ENCODE peak calls at places on chromosomes 13 and 19, in nine cellular contexts. G, X, J, U, E, M, C, F and K are unnamed samples.
A peak's percentile ranks its signal among the peaks of the same experiment; 100 is the strongest.

GRCh38 chr19:33064117-33064777 is 441 bp downstream of the RHPN2 start:
- DNase-seq in G (peak; percentile 45), C (no peak), J (peak; percentile 53), M (peak; percentile 50), E (peak; percentile 90), F (no peak), U (peak; percentile 73), X (no peak), K (no peak)

GRCh38 chr13:29847501-29847983 is 2.9 kb downstream of the UBL3 start:
- DNase-seq in M (peak; percentile 32), E (no peak), J (peak; percentile 35), U (no peak), X (no peak), C (no peak), G (no peak), F (peak; percentile 42), K (no peak)

GRCh38 chr13:31756346-31756745 is 17.0 kb downstream of the RXFP2 start:
- DNase-seq in M (no peak), G (no peak), X (no peak), U (no peak), J (no peak), E (no peak), C (peak; percentile 82), F (peak; percentile 24), K (peak; percentile 59)

GRCh38 chr19:16457195-16457953 is 14.4 kb downstream of the EPS15L1 start:
- DNase-seq in X (peak; percentile 73), C (peak; percentile 81), M (no peak), F (peak; percentile 50), U (peak; percentile 52), E (no peak), J (peak; percentile 14), G (peak; percentile 76), K (no peak)

GRCh38 chr19:39351537-39352037 is 9.4 kb downstream of the SAMD4B start:
- DNase-seq in C (no peak), E (no peak), G (no peak), M (no peak), U (no peak), F (no peak), X (no peak), J (no peak), K (no peak)

GRCh38 chr13:101346942-101347728 is 69.2 kb downstream of the NALCN start:
- DNase-seq in C (no peak), X (no peak), F (no peak), M (no peak), U (no peak), G (no peak), J (no peak), E (no peak), K (no peak)

GRCh38 chr19:13909430-13909829 is 3.4 kb downstream of the CC2D1A start:
- DNase-seq in E (no peak), M (no peak), C (no peak), J (no peak), X (no peak), G (no peak), F (no peak), U (no peak), K (no peak)

GRCh38 chr19:33670398-33670797 is 48.6 kb downstream of the CHST8 start:
- DNase-seq in U (no peak), J (no peak), X (no peak), G (no peak), C (no peak), F (no peak), E (no peak), M (no peak), K (no peak)

GRCh38 chr13:61466280-61466679 is 50.6 kb upstream of the PCDH20 start:
- DNase-seq in X (no peak), C (no peak), U (no peak), J (peak; percentile 37), G (no peak), F (no peak), M (no peak), E (no peak), K (no peak)
- TF ChIP-seq CTCF in X (no peak), C (no peak), U (no peak), J (no peak), G (no peak), F (no peak), M (no peak), E (no peak), K (no peak)

DNA sequence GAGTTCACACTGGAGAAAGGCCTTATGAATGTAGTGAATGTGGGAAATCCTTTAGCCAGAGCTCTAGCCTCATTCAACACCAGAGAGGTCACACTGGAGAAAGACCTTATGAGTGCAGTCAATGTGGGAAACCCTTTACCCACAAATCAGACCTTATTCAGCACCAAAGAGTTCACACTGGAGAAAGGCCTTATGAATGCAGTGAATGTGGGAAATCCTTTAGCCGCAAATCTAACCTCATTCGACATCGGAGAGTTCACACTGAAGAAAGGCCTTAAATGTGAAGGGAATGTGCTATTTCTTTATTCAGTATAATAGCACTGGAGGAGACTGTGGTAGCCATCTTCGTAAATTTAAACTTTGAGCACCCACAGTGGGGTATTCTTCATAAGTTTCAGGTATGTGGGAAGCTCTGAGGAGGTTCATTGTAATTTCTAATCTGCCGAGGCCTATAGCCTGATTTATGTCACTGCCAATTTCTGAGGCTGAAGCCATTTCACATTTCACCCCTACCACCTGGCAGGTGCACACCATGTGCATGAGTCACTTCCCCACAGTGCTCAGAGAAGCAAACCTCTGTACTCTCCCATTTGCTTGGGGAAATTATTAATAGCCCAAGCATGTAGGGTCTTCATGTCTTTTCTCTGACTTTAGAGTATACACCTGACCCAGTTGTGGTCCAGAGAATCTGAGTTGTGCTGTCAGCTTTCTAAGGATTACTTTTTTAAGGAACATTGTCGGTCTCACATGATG is 6.4 kb downstream of the ZNF551 start:
- DNase-seq in G (no peak), M (no peak), J (no peak), C (no peak), F (no peak), E (no peak), U (no peak), X (no peak), K (no peak)
- H3K9me3 ChIP-seq in G (peaks cover 23% of the 10 kb centered on the region), M (no peaks in the 10 kb centered on the region), J (no peaks in the 10 kb centered on the region), C (peaks cover 18% of the 10 kb centered on the region), F (peaks cover 92% of the 10 kb centered on the region), E (peaks cover 99% of the 10 kb centered on the region), U (peaks cover 100% of the 10 kb centered on the region), X (peaks cover 100% of the 10 kb centered on the region), K (peaks cover 74% of the 10 kb centered on the region)

GRCh38 chr13:21812192-21812626 is 141.3 kb downstream of the FGF9 start:
- DNase-seq in M (no peak), J (peak; percentile 6), C (no peak), X (no peak), G (no peak), F (no peak), E (no peak), U (no peak), K (no peak)

GRCh38 chr13:21813844-21814243 is 143.0 kb downstream of the FGF9 start:
- DNase-seq in M (no peak), X (no peak), E (no peak), C (no peak), G (no peak), F (no peak), U (no peak), J (no peak), K (no peak)

GRCh38 chr13:21817878-21818277 is 147.0 kb downstream of the FGF9 start:
- DNase-seq in F (no peak), G (no peak), E (peak; percentile 73), C (no peak), U (no peak), M (no peak), J (no peak), X (no peak), K (no peak)

DNA sequence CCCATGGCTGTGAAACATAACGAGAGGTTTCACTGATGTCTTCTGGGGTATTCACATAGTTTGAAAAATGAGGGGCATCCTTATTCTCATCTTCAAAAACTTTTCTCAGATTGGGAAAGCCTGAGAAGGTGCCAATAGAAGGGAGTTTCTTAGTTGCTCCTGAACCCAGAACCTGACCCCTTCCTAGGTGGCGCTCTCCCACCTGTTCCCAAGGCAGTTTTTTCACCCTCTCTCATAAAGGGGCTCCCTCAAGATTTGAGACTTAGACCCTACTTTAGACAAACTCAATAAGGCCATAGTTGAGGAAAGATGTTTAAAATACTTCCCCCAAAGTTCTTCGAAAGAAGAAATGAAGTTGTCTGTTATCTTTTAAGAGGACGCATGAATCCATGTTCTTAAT is 142.2 kb downstream of the FGF9 start:
- DNase-seq in G (no peak), M (no peak), J (no peak), U (no peak), F (no peak), X (no peak), C (no peak), E (no peak), K (no peak)
- TF ChIP-seq CTCF in G (no peak), M (no peak), J (no peak), U (no peak), F (no peak), X (no peak), C (no peak), E (no peak), K (no peak)

DNA sequence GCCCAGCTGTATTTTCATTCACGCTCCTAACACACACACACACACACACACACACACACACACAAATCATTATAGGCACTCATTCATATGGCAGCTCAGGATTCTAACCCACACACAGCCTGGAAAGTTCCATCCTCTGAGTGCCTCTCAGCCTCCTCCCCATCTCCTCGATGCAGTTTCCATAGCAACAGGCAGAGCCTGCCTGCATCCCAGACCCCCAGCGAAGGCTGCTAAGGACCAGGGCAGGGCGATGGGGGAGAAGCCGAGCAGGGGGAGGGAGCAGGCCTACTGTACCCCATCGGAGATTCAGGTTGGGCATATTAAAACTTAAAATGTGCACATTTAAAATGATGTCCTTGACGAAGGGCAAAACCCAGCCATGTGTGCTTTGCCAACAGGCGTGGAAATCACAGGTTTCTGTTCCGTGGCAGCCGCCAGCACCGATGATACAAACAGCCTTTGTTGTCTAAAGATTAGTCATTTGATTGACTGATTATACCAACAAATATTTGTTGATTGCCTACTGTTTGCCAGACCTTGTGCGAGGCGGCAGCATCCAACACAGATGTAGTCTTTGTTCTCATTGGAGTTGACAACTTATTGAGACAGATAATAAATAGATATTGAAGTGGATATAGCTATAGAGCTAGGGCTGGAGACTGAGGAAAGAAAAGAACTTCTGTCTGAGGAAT is 43.8 kb upstream of the USP29 start:
- DNase-seq in J (no peak), G (no peak), E (no peak), U (no peak), F (no peak), X (no peak), C (no peak), M (no peak), K (no peak)
- H3K9me3 ChIP-seq in J (no peaks in the 10 kb centered on the region), G (no peaks in the 10 kb centered on the region), E (no peaks in the 10 kb centered on the region), U (peaks cover 6% of the 10 kb centered on the region), F (no peaks in the 10 kb centered on the region), X (no peaks in the 10 kb centered on the region), C (no peaks in the 10 kb centered on the region), M (no peaks in the 10 kb centered on the region), K (peaks cover 65% of the 10 kb centered on the region)

GRCh38 chr19:30227661-30228112 is 144.5 kb upstream of the ZNF536 start:
- DNase-seq in J (peak; percentile 87), C (no peak), G (peak; percentile 59), M (peak; percentile 39), F (no peak), E (peak; percentile 93), U (peak; percentile 57), X (no peak), K (no peak)
- TF ChIP-seq CTCF in J (peak; percentile 37), C (peak; percentile 44), G (no peak), M (peak; percentile 60), F (peak; percentile 57), E (peak; percentile 36), U (peak; percentile 59), X (peak; percentile 8), K (peak; percentile 27)

DNA sequence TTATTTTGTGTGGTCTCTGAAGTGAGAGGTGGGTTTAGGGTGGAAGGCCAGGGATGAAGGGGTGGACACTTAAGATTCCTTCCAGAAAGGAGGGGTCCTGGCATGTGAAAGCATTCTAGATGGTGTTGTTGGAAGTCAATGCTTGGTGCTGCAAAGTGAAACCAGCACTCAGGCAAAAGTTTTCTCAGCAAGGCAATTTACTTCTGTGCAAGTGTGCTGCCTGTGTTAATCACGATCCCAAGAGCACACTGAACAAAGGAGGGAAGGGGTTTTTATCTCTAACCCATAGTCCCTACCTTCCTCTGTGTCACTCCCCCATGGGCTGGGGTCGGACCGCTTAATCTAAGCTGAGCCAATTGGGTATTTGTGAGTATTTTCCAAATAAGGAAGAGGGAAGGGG is 1.3 kb downstream of the ZNF134 start:
- DNase-seq in G (no peak), M (no peak), X (no peak), F (no peak), J (no peak), C (no peak), E (no peak), U (no peak), K (no peak)
- H3K9me3 ChIP-seq in G (peaks cover 23% of the 10 kb centered on the region), M (peaks cover 7% of the 10 kb centered on the region), X (peaks cover 59% of the 10 kb centered on the region), F (peaks cover 60% of the 10 kb centered on the region), J (peaks cover 3% of the 10 kb centered on the region), C (peaks cover 16% of the 10 kb centered on the region), E (peaks cover 59% of the 10 kb centered on the region), U (peaks cover 67% of the 10 kb centered on the region), K (peaks cover 60% of the 10 kb centered on the region)